ENCODE peak calls at places on chromosomes 5 and 9, in four cellular contexts. One of them, this sample, is unnamed.

GRCh38 chr5:35518104-35518503 is 99.6 kb upstream of the SPEF2 start:
- DNase-seq in dorsolateral prefrontal cortex: no peak
- DNase-seq in neural progenitor cell: no peak
- DNase-seq in ovary: no peak
- DNase-seq in this sample: no peak

GRCh38 chr5:56496581-56497063 is 263.5 kb upstream of the ANKRD55 start:
- DNase-seq in dorsolateral prefrontal cortex: no peak
- DNase-seq in neural progenitor cell: no peak
- DNase-seq in ovary: no peak
- DNase-seq in this sample: no peak

GRCh38 chr9:134538856-134539562 is 102.6 kb upstream of the COL5A1 start:
- DNase-seq in dorsolateral prefrontal cortex: no peak
- DNase-seq in neural progenitor cell: no peak
- DNase-seq in ovary: no peak
- DNase-seq in this sample: no peak

GRCh38 chr5:138274189-138274853 is at the start of gene GFRA3:
- DNase-seq in dorsolateral prefrontal cortex: no peak
- DNase-seq in neural progenitor cell: peak; percentile 66
- DNase-seq in ovary: peak; percentile 39
- DNase-seq in this sample: no peak

GRCh38 chr9:98811051-98811650 is 3.7 kb downstream of the GALNT12 start:
- DNase-seq in dorsolateral prefrontal cortex: no peak
- DNase-seq in neural progenitor cell: no peak
- DNase-seq in ovary: no peak
- DNase-seq in this sample: peak; percentile 33

GRCh38 chr5:1093361-1093760 is 18.5 kb downstream of the SLC12A7 start:
- DNase-seq in dorsolateral prefrontal cortex: no peak
- DNase-seq in neural progenitor cell: no peak
- DNase-seq in ovary: no peak
- DNase-seq in this sample: no peak

GRCh38 chr5:32261198-32261597 is 51.5 kb downstream of the MTMR12 start:
- DNase-seq in dorsolateral prefrontal cortex: no peak
- DNase-seq in neural progenitor cell: no peak
- DNase-seq in ovary: no peak
- DNase-seq in this sample: no peak

GRCh38 chr9:136831002-136831719 is 11.1 kb upstream of the AJM1 start:
- DNase-seq in dorsolateral prefrontal cortex: no peak
- DNase-seq in neural progenitor cell: no peak
- DNase-seq in ovary: no peak
- DNase-seq in this sample: no peak

GRCh38 chr9:134403682-134404301 is 77.5 kb downstream of the RXRA start:
- DNase-seq in dorsolateral prefrontal cortex: peak; percentile 47
- DNase-seq in neural progenitor cell: no peak
- DNase-seq in ovary: peak; percentile 86
- DNase-seq in this sample: peak; percentile 81

GRCh38 chr5:124806026-124806856 is 59.8 kb upstream of the ZNF608 start:
- DNase-seq in dorsolateral prefrontal cortex: peak; percentile 36
- DNase-seq in neural progenitor cell: peak; percentile 64
- DNase-seq in ovary: peak; percentile 82
- DNase-seq in this sample: peak; percentile 95

GRCh38 chr5:160289721-160290120 is 22.6 kb downstream of the CCNJL start:
- DNase-seq in dorsolateral prefrontal cortex: no peak
- DNase-seq in neural progenitor cell: no peak
- DNase-seq in ovary: no peak
- DNase-seq in this sample: no peak

GRCh38 chr5:6185574-6185973 is 192.8 kb downstream of the MED10 start:
- DNase-seq in dorsolateral prefrontal cortex: no peak
- DNase-seq in neural progenitor cell: no peak
- DNase-seq in ovary: no peak
- DNase-seq in this sample: no peak

GRCh38 chr5:90802695-90803317 is 244.2 kb downstream of the ADGRV1 start:
- DNase-seq in dorsolateral prefrontal cortex: no peak
- DNase-seq in neural progenitor cell: peak; percentile 70
- DNase-seq in ovary: no peak
- DNase-seq in this sample: peak; percentile 18

GRCh38 chr9:113479150-113479761 is 15.7 kb downstream of the RGS3 start:
- DNase-seq in dorsolateral prefrontal cortex: no peak
- DNase-seq in neural progenitor cell: peak; percentile 51
- DNase-seq in ovary: no peak
- DNase-seq in this sample: no peak

GRCh38 chr5:36027711-36028110 is 36.5 kb upstream of the UGT3A1 start:
- DNase-seq in dorsolateral prefrontal cortex: no peak
- DNase-seq in neural progenitor cell: no peak
- DNase-seq in ovary: no peak
- DNase-seq in this sample: no peak

GRCh38 chr9:137878146-137878941 is 762 bp downstream of the CACNA1B start:
- DNase-seq in dorsolateral prefrontal cortex: no peak
- DNase-seq in neural progenitor cell: peak; percentile 96
- DNase-seq in ovary: peak; percentile 60
- DNase-seq in this sample: no peak

DNA sequence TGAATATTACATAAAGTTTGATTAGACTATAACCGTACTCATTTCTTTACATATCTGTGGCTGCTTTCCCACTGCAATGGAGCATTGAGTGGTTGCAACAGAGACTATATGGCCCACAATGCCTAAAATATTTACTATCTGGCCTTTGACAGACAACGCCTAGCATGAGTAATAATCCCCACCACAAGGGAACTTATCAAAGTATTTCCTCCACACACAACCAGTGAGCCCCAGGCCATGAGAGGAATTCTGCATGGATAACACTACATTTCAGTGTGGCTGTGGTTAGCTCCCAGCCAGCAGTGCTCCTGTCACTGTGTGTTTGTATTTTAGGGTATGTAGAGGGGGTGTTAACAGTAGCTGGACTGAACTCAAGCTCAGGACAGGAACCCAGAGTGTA is 54.8 kb downstream of the FAM81B start:
- DNase-seq in dorsolateral prefrontal cortex: no peak
- DNase-seq in neural progenitor cell: no peak
- DNase-seq in ovary: no peak
- DNase-seq in this sample: no peak
- H3K27ac ChIP-seq in dorsolateral prefrontal cortex: no peak overlapping the region
- H3K27ac ChIP-seq in neural progenitor cell: no peak overlapping the region
- H3K27ac ChIP-seq in ovary: no peak overlapping the region
- H3K27ac ChIP-seq in this sample: no peak overlapping the region

DNA sequence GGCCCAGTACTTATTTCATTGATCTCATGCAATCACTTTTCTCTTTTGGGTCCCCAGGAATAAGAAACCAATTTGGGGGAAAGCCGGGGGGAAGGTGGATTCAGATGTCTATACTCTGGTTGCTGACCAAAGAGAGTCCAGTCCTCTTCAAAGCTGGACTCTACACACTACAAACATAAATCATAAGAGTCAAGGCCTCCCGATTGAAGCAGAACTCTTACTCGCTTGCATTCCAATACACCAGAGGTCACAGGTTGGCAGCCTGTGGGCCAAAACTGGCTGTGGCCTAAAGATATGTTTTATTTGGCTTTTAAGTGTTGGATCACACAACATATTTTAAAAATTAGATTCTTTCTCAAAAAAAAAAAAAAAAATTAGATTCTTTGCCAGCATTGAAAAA is 311.4 kb upstream of the MSX2 start:
- DNase-seq in dorsolateral prefrontal cortex: no peak
- DNase-seq in neural progenitor cell: no peak
- DNase-seq in ovary: no peak
- DNase-seq in this sample: no peak
- H3K4me3 ChIP-seq in dorsolateral prefrontal cortex: no peak overlapping the region
- H3K4me3 ChIP-seq in neural progenitor cell: no peak overlapping the region
- H3K4me3 ChIP-seq in ovary: no peak overlapping the region
- H3K4me3 ChIP-seq in this sample: no peak overlapping the region

GRCh38 chr5:140267201-140267540 is 35.7 kb downstream of the PFDN1 start:
- DNase-seq in dorsolateral prefrontal cortex: no peak
- DNase-seq in neural progenitor cell: peak; percentile 60
- DNase-seq in ovary: no peak
- DNase-seq in this sample: no peak
- H3K27ac ChIP-seq in dorsolateral prefrontal cortex: no peak overlapping the region
- H3K27ac ChIP-seq in neural progenitor cell: peak overlapping the region; percentile 71
- H3K27ac ChIP-seq in ovary: no peak overlapping the region
- H3K27ac ChIP-seq in this sample: no peak overlapping the region

DNA sequence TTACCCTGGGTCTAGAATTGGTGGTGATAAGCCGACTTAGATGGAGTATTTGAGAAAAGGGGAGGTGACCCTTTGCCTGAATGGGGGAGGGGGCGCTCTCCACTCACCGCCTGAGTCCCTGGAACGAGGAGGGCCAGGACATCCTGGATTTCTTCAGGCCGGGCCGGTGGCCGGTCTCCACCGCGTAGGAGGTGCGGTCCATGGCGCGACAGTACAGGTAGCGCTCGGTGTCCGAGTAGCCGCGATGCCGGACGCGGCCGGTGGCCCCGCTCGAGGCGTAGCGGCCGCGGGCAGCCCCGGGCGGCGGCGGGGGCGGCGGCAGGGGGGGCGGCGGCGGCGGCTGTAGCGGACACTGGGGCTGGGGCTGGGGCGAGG is 478 bp downstream of the PDE4D start:
- DNase-seq in dorsolateral prefrontal cortex: no peak
- DNase-seq in neural progenitor cell: peak; percentile 61
- DNase-seq in ovary: no peak
- DNase-seq in this sample: no peak
- H3K4me3 ChIP-seq in dorsolateral prefrontal cortex: peak overlapping the region; percentile 44
- H3K4me3 ChIP-seq in neural progenitor cell: peak overlapping the region; percentile 53
- H3K4me3 ChIP-seq in ovary: no peak overlapping the region
- H3K4me3 ChIP-seq in this sample: no peak overlapping the region

DNA sequence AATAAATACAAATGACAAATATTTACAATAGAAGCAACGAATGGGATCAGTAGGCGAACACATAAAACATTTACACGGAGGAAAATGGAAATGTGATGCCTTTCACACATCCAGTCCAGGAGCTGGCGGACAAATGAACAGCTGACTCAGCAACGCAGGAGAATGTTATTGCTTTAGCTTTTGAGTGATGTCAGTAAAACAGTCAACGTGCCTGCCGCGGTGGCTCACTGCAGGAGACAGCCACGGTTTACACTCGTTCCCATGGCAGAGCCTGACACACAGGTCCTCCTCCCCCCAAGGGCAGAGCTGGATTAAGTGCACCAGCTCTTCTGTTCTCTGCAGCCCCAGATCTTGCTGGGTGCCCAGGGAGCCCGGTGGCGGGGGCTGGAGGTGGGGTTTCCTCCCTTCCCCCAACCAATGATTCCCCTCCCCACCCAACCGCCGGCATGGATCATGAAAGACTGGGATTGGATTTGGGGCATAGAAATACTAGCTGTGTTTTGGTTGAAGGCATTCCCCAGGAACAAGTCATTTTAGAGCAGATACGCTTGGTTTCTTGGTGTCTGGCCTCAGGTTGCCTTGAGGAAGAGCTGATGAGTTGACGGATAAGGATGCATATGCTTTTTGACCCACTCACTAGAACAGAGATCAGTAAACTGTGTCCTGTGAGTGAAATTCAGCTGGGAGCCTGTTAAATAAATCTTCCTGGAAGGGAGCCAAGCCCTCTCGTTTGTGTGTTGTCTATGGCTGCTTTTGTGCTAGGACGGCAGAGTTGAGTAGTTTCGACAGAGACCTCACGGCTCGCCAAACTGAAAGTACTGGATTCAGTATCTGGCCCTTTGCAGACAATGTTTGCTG is 12.5 kb downstream of the STC2 start:
- DNase-seq in dorsolateral prefrontal cortex: no peak
- DNase-seq in neural progenitor cell: peak; percentile 45
- DNase-seq in ovary: no peak
- DNase-seq in this sample: peak; percentile 71
- H3K27ac ChIP-seq in dorsolateral prefrontal cortex: no peak overlapping the region
- H3K27ac ChIP-seq in neural progenitor cell: peak overlapping the region; percentile 40
- H3K27ac ChIP-seq in ovary: no peak overlapping the region
- H3K27ac ChIP-seq in this sample: no peak overlapping the region

DNA sequence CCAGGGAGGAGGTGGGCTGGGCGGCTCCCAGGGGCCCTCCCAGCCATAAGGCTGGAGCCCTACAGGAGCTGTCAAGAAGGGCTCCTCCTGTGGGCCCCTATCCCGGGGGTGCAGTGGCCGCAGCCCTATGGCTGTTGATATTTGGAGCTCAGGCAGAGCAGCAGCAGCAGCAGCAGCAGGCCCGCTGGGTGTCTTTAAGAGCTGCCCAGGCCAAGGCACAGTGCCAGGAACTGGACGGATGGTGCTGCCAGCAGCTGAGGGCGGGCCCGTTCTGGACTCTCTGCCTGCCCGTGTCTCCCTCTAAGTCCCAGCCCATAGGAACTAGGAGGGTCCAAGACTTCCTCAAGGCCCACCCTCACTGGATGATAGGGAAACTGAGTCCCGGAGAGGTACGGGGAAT is 3.6 kb downstream of the AK1 start:
- DNase-seq in dorsolateral prefrontal cortex: peak; percentile 81
- DNase-seq in neural progenitor cell: no peak
- DNase-seq in ovary: peak; percentile 89
- DNase-seq in this sample: no peak
- H3K4me3 ChIP-seq in dorsolateral prefrontal cortex: peak overlapping the region; percentile 22
- H3K4me3 ChIP-seq in neural progenitor cell: no peak overlapping the region
- H3K4me3 ChIP-seq in ovary: no peak overlapping the region
- H3K4me3 ChIP-seq in this sample: no peak overlapping the region

GRCh38 chr5:168317096-168317520 is 25.7 kb downstream of the WWC1 start:
- DNase-seq in dorsolateral prefrontal cortex: no peak
- DNase-seq in neural progenitor cell: peak; percentile 38
- DNase-seq in ovary: no peak
- DNase-seq in this sample: no peak
- H3K27ac ChIP-seq in dorsolateral prefrontal cortex: no peak overlapping the region
- H3K27ac ChIP-seq in neural progenitor cell: peak overlapping the region; percentile 14
- H3K27ac ChIP-seq in ovary: no peak overlapping the region
- H3K27ac ChIP-seq in this sample: no peak overlapping the region

GRCh38 chr9:2012347-2012746 is 2.8 kb upstream of the SMARCA2 start:
- DNase-seq in dorsolateral prefrontal cortex: no peak
- DNase-seq in neural progenitor cell: no peak
- DNase-seq in ovary: no peak
- DNase-seq in this sample: no peak

GRCh38 chr9:2014696-2015580 is at the start of gene SMARCA2:
- DNase-seq in dorsolateral prefrontal cortex: peak; percentile 97
- DNase-seq in neural progenitor cell: peak; percentile 93
- DNase-seq in ovary: peak; percentile 98
- DNase-seq in this sample: peak; percentile 95

GRCh38 chr9:2015581-2016410 is 649 bp downstream of the SMARCA2 start:
- DNase-seq in dorsolateral prefrontal cortex: peak; percentile 53
- DNase-seq in neural progenitor cell: peak; percentile 70
- DNase-seq in ovary: peak; percentile 77
- DNase-seq in this sample: peak; percentile 37

GRCh38 chr9:2013688-2014087 is 1.5 kb upstream of the SMARCA2 start:
- DNase-seq in dorsolateral prefrontal cortex: no peak
- DNase-seq in neural progenitor cell: no peak
- DNase-seq in ovary: no peak
- DNase-seq in this sample: no peak

DNA sequence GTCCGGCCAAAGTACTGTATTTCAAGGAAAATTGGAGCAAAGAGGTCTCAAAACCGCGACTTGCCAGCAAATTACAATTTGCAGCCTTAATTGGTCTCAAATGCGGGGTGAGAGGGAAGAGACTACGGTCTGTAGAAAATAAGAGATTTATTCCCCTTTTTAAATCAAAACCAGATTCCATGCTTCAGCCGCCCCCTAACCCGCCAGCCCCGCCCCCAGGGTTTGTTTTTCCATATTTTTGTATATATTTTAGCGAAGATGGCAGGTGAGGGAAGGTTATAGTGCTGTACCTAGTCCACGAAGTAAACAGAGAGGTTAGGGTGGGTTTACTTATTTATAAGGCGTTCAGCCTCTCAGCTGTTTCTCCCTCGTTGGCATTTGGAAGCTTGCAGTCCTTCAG is 999 bp upstream of the SMARCA2 start:
- DNase-seq in dorsolateral prefrontal cortex: no peak
- DNase-seq in neural progenitor cell: no peak
- DNase-seq in ovary: no peak
- DNase-seq in this sample: no peak
- H3K4me3 ChIP-seq in dorsolateral prefrontal cortex: peak overlapping the region; percentile 85
- H3K4me3 ChIP-seq in neural progenitor cell: peak overlapping the region; percentile 71
- H3K4me3 ChIP-seq in ovary: peak overlapping the region; percentile 69
- H3K4me3 ChIP-seq in this sample: peak overlapping the region; percentile 73

This sample was measured in SJCRH30.